ENCODE peak calls at places on chromosomes 6 and 20, in six cellular contexts. G is AG04450, W is spleen, U is BJ, I is lower leg skin, S is osteoblast. D is an unnamed sample.

GRCh38 chr20:11895832-11896484 is 21.7 kb upstream of the BTBD3 start:
- DNase-seq in G (no peak), W (no peak), U (no peak), I (no peak), S (peak; percentile 23), D (no peak)

GRCh38 chr6:151847064-151847463 is 39.6 kb downstream of the ESR1 start:
- DNase-seq in G (no peak), W (no peak), U (no peak), I (no peak), S (no peak), D (no peak)

GRCh38 chr20:30593572-30593971 is 663.9 kb upstream of the DEFB115 start:
- DNase-seq in G (no peak), W (no peak), U (no peak), I (no peak), S (no peak), D (no peak)

GRCh38 chr20:64142546-64142945 is 21.7 kb upstream of the MYT1 start:
- DNase-seq in G (no peak), W (peak; percentile 32), U (no peak), I (peak; percentile 50), S (peak; percentile 37), D (no peak)

GRCh38 chr20:63846128-63846771 is 15.0 kb upstream of the ABHD16B start:
- DNase-seq in G (no peak), W (peak; percentile 85), U (no peak), I (no peak), S (peak; percentile 95), D (no peak)

GRCh38 chr20:63856111-63856511 is 5.2 kb upstream of the ABHD16B start:
- DNase-seq in G (no peak), W (peak; percentile 72), U (no peak), I (no peak), S (no peak), D (no peak)

GRCh38 chr6:112044196-112044595 is 9.7 kb upstream of the CCN6 start:
- DNase-seq in G (no peak), W (no peak), U (no peak), I (no peak), S (peak; percentile 10), D (no peak)

GRCh38 chr6:3612341-3613041 is 139.0 kb downstream of the PXDC1 start:
- DNase-seq in G (peak; percentile 27), W (no peak), U (peak; percentile 92), I (peak; percentile 60), S (peak; percentile 93), D (no peak)

GRCh38 chr6:105109955-105110650 is 69.7 kb downstream of the POPDC3 start:
- DNase-seq in G (no peak), W (no peak), U (no peak), I (no peak), S (no peak), D (no peak)

GRCh38 chr6:160293844-160294243 is 35.2 kb upstream of the SLC22A2 start:
- DNase-seq in G (no peak), W (no peak), U (no peak), I (no peak), S (no peak), D (no peak)

GRCh38 chr6:160300076-160300695 is 41.6 kb upstream of the SLC22A2 start:
- DNase-seq in G (no peak), W (no peak), U (no peak), I (no peak), S (no peak), D (no peak)

GRCh38 chr6:160301341-160301740 is 42.7 kb upstream of the SLC22A2 start:
- DNase-seq in G (no peak), W (no peak), U (no peak), I (no peak), S (peak; percentile 70), D (no peak)

GRCh38 chr6:160299559-160299958 is 40.9 kb upstream of the SLC22A2 start:
- DNase-seq in G (no peak), W (no peak), U (no peak), I (no peak), S (no peak), D (no peak)

GRCh38 chr6:160297310-160297709 is 38.7 kb upstream of the SLC22A2 start:
- DNase-seq in G (no peak), W (no peak), U (no peak), I (no peak), S (no peak), D (no peak)
- TF ChIP-seq CTCF in G (no peak), W (no peak), U (no peak), I (no peak), S (no peak), D (no peak)

GRCh38 chr20:56630506-56631317 is 1.6 kb downstream of the TFAP2C start:
- DNase-seq in G (no peak), W (no peak), U (no peak), I (no peak), S (peak; percentile 84), D (peak; percentile 10)
- TF ChIP-seq CTCF in G (no peak), W (no peak), U (no peak), I (no peak), S (no peak), D (no peak)

DNA sequence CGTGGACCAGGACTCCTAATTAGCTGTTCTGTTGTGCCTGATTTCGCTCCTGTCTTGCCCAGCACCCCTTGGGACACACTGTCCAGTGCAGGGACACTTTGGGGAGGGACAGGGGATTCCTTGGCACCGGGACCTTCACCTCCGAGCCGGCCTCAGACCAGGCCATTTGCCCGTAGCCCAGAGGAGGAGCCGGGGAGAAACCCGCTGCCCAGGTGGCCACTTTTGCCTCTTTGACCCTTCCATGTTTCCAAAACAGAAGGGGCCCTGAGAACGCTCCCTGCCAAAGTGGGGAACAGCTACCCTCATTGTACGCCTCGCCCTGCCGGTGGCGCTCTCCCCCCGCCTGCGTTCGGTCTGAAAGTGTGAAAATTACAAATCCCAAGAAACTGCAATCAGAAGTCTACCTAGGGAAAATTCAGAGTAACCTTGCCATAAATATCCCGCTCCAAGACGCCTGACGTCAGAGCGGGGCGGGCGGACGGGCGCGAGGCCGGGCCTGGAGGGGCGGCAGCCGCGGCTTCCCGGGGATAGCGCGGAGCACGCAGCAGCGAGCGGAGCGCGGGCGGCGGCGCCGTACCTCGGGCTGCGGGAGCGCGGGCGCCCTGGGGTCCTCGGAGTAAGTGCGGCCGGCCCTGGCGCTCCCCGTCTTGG is at the start of gene DAAM2:
- DNase-seq in G (no peak), W (peak; percentile 80), U (no peak), I (peak; percentile 92), S (peak; percentile 92), D (no peak)
- TF ChIP-seq CTCF in G (peak; percentile 18), W (no peak), U (peak; percentile 32), I (no peak), S (peak; percentile 5), D (peak; percentile 25)

DNA sequence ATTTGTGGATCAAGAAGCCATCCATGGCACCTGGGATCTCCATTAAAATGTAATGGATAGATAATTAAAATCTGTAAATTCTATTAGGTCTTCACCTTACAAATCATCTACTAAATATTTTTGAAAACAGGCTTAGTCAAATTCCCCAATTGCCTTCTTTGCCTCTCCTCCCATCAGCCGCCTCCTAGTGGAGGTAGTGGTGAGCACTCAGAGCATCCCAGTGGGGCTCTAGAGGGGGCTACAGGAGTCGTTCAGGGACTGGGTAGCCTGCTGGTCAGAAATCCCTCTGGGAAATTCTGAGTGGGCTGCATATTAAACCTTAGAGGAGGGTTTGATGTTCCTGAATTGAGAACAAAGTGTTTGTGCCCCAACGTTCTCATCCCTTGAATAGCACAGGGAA is 20.8 kb upstream of the PAX1 start:
- DNase-seq in G (no peak), W (no peak), U (no peak), I (no peak), S (no peak), D (no peak)
- TF ChIP-seq CTCF in G (no peak), W (no peak), U (no peak), I (no peak), S (no peak), D (no peak)

GRCh38 chr20:32763202-32763999 is 1.2 kb downstream of the DNMT3B start:
- DNase-seq in G (no peak), W (peak; percentile 80), U (no peak), I (no peak), S (peak; percentile 93), D (no peak)

GRCh38 chr20:32761417-32761830 is 761 bp upstream of the DNMT3B start:
- DNase-seq in G (no peak), W (no peak), U (no peak), I (no peak), S (no peak), D (no peak)

GRCh38 chr20:32764000-32764960 is 2.1 kb downstream of the DNMT3B start:
- DNase-seq in G (no peak), W (no peak), U (no peak), I (no peak), S (peak; percentile 81), D (no peak)

GRCh38 chr20:32762754-32763201 is 593 bp downstream of the DNMT3B start:
- DNase-seq in G (no peak), W (no peak), U (no peak), I (no peak), S (peak; percentile 87), D (no peak)

DNA sequence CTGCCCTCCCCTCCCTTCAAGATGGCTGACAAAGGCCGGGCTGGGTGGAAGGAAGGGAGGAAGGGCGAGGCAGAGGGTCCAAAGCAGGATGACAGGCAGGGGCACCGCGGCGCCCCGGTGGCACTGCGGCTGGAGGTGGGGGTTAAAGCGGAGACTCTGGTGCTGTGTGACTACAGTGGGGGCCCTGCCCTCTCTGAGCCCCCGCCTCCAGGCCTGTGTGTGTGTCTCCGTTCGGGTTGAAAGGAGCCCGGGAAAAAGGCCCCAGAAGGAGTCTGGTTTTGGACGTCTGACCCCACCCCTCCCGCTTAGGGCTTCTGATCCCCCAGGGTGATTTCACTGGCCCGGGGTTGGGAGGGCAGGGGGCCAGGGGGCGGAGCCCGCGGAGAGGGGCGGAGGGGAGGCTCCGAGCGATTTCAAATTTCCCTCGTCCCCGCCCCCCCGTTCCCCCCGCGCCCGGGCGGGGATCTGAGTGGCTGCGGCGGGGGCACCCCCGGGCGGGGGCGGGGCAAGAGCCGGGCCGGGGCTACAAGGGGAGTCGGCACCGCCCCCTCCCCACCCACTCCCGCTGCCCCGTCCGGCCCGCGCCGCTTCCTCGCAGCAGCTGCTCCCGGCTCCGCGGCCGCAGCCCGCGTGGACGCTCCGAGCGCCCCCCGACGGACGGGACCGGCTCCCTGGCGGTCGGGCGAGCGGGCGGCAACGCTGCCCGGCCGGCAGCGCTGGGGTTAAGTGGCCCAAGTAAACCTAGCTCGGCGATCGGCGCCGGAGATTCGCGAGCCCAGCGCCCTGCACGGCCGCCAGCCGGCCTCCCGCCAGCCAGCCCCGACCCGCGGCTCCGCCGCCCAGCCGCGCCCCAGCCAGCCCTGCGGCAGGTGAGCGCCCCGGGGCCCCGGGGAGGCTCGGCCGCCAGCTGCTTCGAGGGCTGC is at the start of gene DNMT3B:
- DNase-seq in G (peak; percentile 34), W (peak; percentile 91), U (no peak), I (peak; percentile 93), S (peak; percentile 99), D (no peak)
- TF ChIP-seq CTCF in G (peak; percentile 11), W (no peak), U (peak; percentile 1), I (no peak), S (no peak), D (no peak)

D was measured in AG09319.